ENCODE peak calls at places on chromosomes 3 and 15, in seven cellular contexts. J is NCI-H2081; F is caudate nucleus; U is hypothalamus; P is amniotic stem cell; C is CD8-positive, alpha-beta memory T cell; N is upper lobe of right lung. E is an unnamed sample.

GRCh38 chr3:127336086-127336485 is 48.2 kb upstream of the PRR20G start:
- DNase-seq in N (no peak), C (no peak), F (no peak), J (no peak), P (no peak), U (no peak), E (no peak)

GRCh38 chr3:8755564-8756237 is 13.7 kb downstream of the OXTR start:
- DNase-seq in J (no peak), F (no peak), N (no peak), U (no peak), P (no peak), C (no peak), E (peak)

GRCh38 chr3:142595581-142595950 is 627 bp upstream of the PLS1 start:
- DNase-seq in P (peak), F (no peak), C (no peak), N (no peak), J (peak), U (no peak), E (no peak)

GRCh38 chr3:8903191-8903590 is 60.1 kb downstream of the RAD18 start:
- DNase-seq in C (no peak), U (no peak), F (no peak), N (no peak), P (no peak), J (no peak), E (no peak)

GRCh38 chr3:120429921-120430361 is 20.9 kb downstream of the FSTL1 start:
- DNase-seq in J (no peak), F (no peak), C (no peak), U (no peak), N (no peak), P (no peak), E (no peak)

GRCh38 chr15:96343529-96344072 is 13.1 kb downstream of the NR2F2 start:
- DNase-seq in N (no peak), U (no peak), C (no peak), J (no peak), F (no peak), P (no peak), E (peak)

GRCh38 chr3:25472747-25473146 is 44.7 kb downstream of the RARB start:
- DNase-seq in C (no peak), N (no peak), P (no peak), F (no peak), J (no peak), U (no peak), E (no peak)

GRCh38 chr3:55718475-55718874 is 231.4 kb upstream of the WNT5A start:
- DNase-seq in F (no peak), C (no peak), J (no peak), N (no peak), U (no peak), P (no peak), E (no peak)

GRCh38 chr3:128416578-128417150 is 50.0 kb downstream of the DNAJB8 start:
- DNase-seq in N (no peak), J (no peak), C (no peak), F (no peak), U (no peak), P (peak), E (no peak)

GRCh38 chr3:111917300-111917699 is 58.2 kb downstream of the PHLDB2 start:
- DNase-seq in C (no peak), J (no peak), F (no peak), U (no peak), P (no peak), N (no peak), E (peak)

GRCh38 chr15:84741151-84741550 is 7.2 kb upstream of the ZNF592 start:
- DNase-seq in U (no peak), C (no peak), P (no peak), J (no peak), F (no peak), N (no peak), E (no peak)

GRCh38 chr3:43620953-43621405 is 832 bp downstream of the ANO10 start:
- DNase-seq in N (no peak), J (no peak), U (no peak), P (no peak), C (no peak), F (no peak), E (no peak)

GRCh38 chr3:6921041-6921440 is 60.1 kb downstream of the GRM7 start:
- DNase-seq in J (peak), U (no peak), N (no peak), F (no peak), P (no peak), C (no peak), E (peak)

GRCh38 chr15:48693474-48693873 is 48.0 kb upstream of the FBN1 start:
- DNase-seq in N (no peak), U (no peak), C (no peak), F (no peak), J (no peak), P (no peak), E (no peak)

GRCh38 chr3:63450023-63450422 is 171.9 kb downstream of the SYNPR start:
- DNase-seq in J (no peak), P (no peak), C (no peak), U (no peak), N (no peak), F (no peak), E (no peak)

GRCh38 chr15:75776075-75776443 is 63.4 kb upstream of the CSPG4 start:
- DNase-seq in U (no peak), N (no peak), J (no peak), C (no peak), P (no peak), F (no peak), E (peak)

GRCh38 chr3:126098391-126098858 is 14.5 kb upstream of the SLC41A3 start:
- DNase-seq in J (no peak), N (no peak), F (no peak), U (no peak), P (no peak), C (no peak), E (no peak)

GRCh38 chr3:10397879-10398278 is 77.0 kb upstream of the SEC13 start:
- DNase-seq in F (no peak), P (no peak), C (no peak), N (no peak), U (no peak), J (no peak), E (no peak)

GRCh38 chr3:42159147-42159546 is 68.0 kb downstream of the TRAK1 start:
- DNase-seq in P (no peak), U (no peak), F (no peak), J (no peak), N (no peak), C (no peak), E (no peak)

GRCh38 chr15:59595434-59595915 is 16.1 kb upstream of the GCNT3 start:
- DNase-seq in N (no peak), U (no peak), C (no peak), F (no peak), J (no peak), P (no peak), E (no peak)

GRCh38 chr3:104819333-104819732 is 547.4 kb upstream of the ALCAM start:
- DNase-seq in U (no peak), C (no peak), J (no peak), F (no peak), N (no peak), P (no peak), E (no peak)

GRCh38 chr15:93102211-93102610 is 13.2 kb upstream of the RGMA start:
- DNase-seq in N (no peak), J (no peak), F (no peak), C (no peak), P (no peak), U (no peak), E (no peak)

GRCh38 chr15:95761742-95762141 is 568.8 kb upstream of the NR2F2 start:
- DNase-seq in C (no peak), F (no peak), U (no peak), P (no peak), N (no peak), J (no peak), E (no peak)

GRCh38 chr3:185401319-185401955 is 38.5 kb downstream of the MAP3K13 start:
- DNase-seq in P (no peak), J (peak), C (no peak), N (no peak), U (no peak), F (no peak), E (no peak)

GRCh38 chr3:112321867-112322652 is 10.9 kb upstream of the CD200 start:
- DNase-seq in J (no peak), N (no peak), C (no peak), F (no peak), U (no peak), P (no peak), E (no peak)

GRCh38 chr3:126104742-126105605 is 21.1 kb upstream of the SLC41A3 start:
- DNase-seq in F (no peak), C (no peak), U (no peak), N (no peak), J (no peak), P (no peak), E (no peak)

GRCh38 chr15:90266485-90266884 is 1.0 kb downstream of the NGRN start:
- DNase-seq in F (no peak), N (peak), U (no peak), C (no peak), J (peak), P (no peak), E (no peak)

GRCh38 chr3:143433787-143434378 is 314.3 kb downstream of the CHST2 start:
- DNase-seq in U (no peak), N (no peak), C (no peak), F (no peak), P (no peak), J (no peak), E (peak)

GRCh38 chr3:194251461-194251860 is 99.7 kb downstream of the CPN2 start:
- DNase-seq in U (no peak), C (no peak), J (no peak), P (no peak), N (no peak), F (no peak), E (no peak)

GRCh38 chr3:3110299-3110630 is at the start of gene IL5RA:
- DNase-seq in F (no peak), N (no peak), U (no peak), P (no peak), J (peak), C (no peak), E (peak)

GRCh38 chr3:121645054-121645453 is 15.6 kb downstream of the HCLS1 start:
- DNase-seq in F (no peak), U (no peak), N (no peak), P (no peak), J (no peak), C (no peak), E (no peak)

GRCh38 chr3:192906940-192907339 is 10.7 kb downstream of the MB21D2 start:
- DNase-seq in N (no peak), C (no peak), J (peak), P (no peak), F (no peak), U (no peak), E (no peak)

GRCh38 chr3:105790534-105790933 is 78.3 kb downstream of the CBLB start:
- DNase-seq in J (no peak), F (no peak), P (no peak), U (no peak), C (no peak), N (no peak), E (no peak)

GRCh38 chr3:106332884-106333283 is 464.1 kb upstream of the CBLB start:
- DNase-seq in N (no peak), F (no peak), C (no peak), P (no peak), J (no peak), U (no peak), E (peak)

GRCh38 chr3:10983219-10983916 is 9.2 kb upstream of the SLC6A1 start:
- DNase-seq in C (no peak), U (no peak), F (no peak), N (no peak), J (peak), P (peak), E (peak)

GRCh38 chr3:122074621-122075265 is 19.6 kb downstream of the CD86 start:
- DNase-seq in C (no peak), N (peak), P (no peak), U (no peak), J (no peak), F (no peak), E (no peak)

GRCh38 chr3:42020681-42021307 is 58.9 kb upstream of the ULK4 start:
- DNase-seq in C (no peak), N (no peak), J (no peak), P (no peak), F (no peak), U (no peak), E (no peak)

GRCh38 chr3:119497824-119498187 is 541 bp upstream of the TIMMDC1 start:
- DNase-seq in C (no peak), J (peak), P (no peak), F (no peak), N (no peak), U (peak), E (peak)

GRCh38 chr3:195154793-195155535 is 116.0 kb downstream of the XXYLT1 start:
- DNase-seq in F (no peak), N (peak), P (peak), C (no peak), U (peak), J (peak), E (peak)

GRCh38 chr3:128237348-128238099 is 84.2 kb downstream of the EEFSEC start:
- DNase-seq in N (no peak), P (no peak), F (no peak), C (no peak), U (no peak), J (peak), E (no peak)

E was measured in GM23338.